ENCODE peak calls at places on chromosomes 11 and 22, in eight cellular contexts. One of them, this sample, is unnamed.

GRCh38 chr22:31654408-31654807 is 7.6 kb downstream of the PISD start:
- DNase-seq in NCI-H748 treated with DMSO at 0.1 percent for 48 hours: no peak
- DNase-seq in NCI-H2029 treated with DMSO at 0.1 percent for 48 hours: no peak
- DNase-seq in HT1080: no peak
- DNase-seq in HEK293T: no peak
- DNase-seq in iris pigment epithelial cell: no peak
- DNase-seq in omental fat pad: no peak
- DNase-seq in NCI-H2081 treated with DMSO at 0.1 percent for 48 hours: no peak
- DNase-seq in this sample: no peak

GRCh38 chr11:41175304-41175972 is 284.0 kb downstream of the LRRC4C start:
- DNase-seq in NCI-H748 treated with DMSO at 0.1 percent for 48 hours: no peak
- DNase-seq in NCI-H2029 treated with DMSO at 0.1 percent for 48 hours: no peak
- DNase-seq in HT1080: no peak
- DNase-seq in HEK293T: no peak
- DNase-seq in iris pigment epithelial cell: no peak
- DNase-seq in omental fat pad: no peak
- DNase-seq in NCI-H2081 treated with DMSO at 0.1 percent for 48 hours: no peak
- DNase-seq in this sample: no peak

GRCh38 chr11:41316726-41317125 is 142.7 kb downstream of the LRRC4C start:
- DNase-seq in NCI-H748 treated with DMSO at 0.1 percent for 48 hours: no peak
- DNase-seq in NCI-H2029 treated with DMSO at 0.1 percent for 48 hours: no peak
- DNase-seq in HT1080: peak; percentile 7
- DNase-seq in HEK293T: no peak
- DNase-seq in iris pigment epithelial cell: peak; percentile 25
- DNase-seq in omental fat pad: no peak
- DNase-seq in NCI-H2081 treated with DMSO at 0.1 percent for 48 hours: no peak
- DNase-seq in this sample: no peak

GRCh38 chr11:126544311-126545056 is 189.0 kb downstream of the ST3GAL4 start:
- DNase-seq in NCI-H748 treated with DMSO at 0.1 percent for 48 hours: no peak
- DNase-seq in NCI-H2029 treated with DMSO at 0.1 percent for 48 hours: no peak
- DNase-seq in HT1080: peak; percentile 34
- DNase-seq in HEK293T: no peak
- DNase-seq in iris pigment epithelial cell: peak; percentile 33
- DNase-seq in omental fat pad: no peak
- DNase-seq in NCI-H2081 treated with DMSO at 0.1 percent for 48 hours: peak; percentile 63
- DNase-seq in this sample: no peak

GRCh38 chr22:36454916-36455570 is 26.4 kb downstream of the TXN2 start:
- DNase-seq in NCI-H748 treated with DMSO at 0.1 percent for 48 hours: peak; percentile 82
- DNase-seq in NCI-H2029 treated with DMSO at 0.1 percent for 48 hours: peak; percentile 64
- DNase-seq in HT1080: no peak
- DNase-seq in HEK293T: peak; percentile 92
- DNase-seq in iris pigment epithelial cell: peak; percentile 87
- DNase-seq in omental fat pad: peak; percentile 69
- DNase-seq in NCI-H2081 treated with DMSO at 0.1 percent for 48 hours: peak; percentile 16
- DNase-seq in this sample: no peak

GRCh38 chr11:2518112-2518982 is 73.5 kb downstream of the KCNQ1 start:
- DNase-seq in NCI-H748 treated with DMSO at 0.1 percent for 48 hours: no peak
- DNase-seq in NCI-H2029 treated with DMSO at 0.1 percent for 48 hours: no peak
- DNase-seq in HT1080: no peak
- DNase-seq in HEK293T: no peak
- DNase-seq in iris pigment epithelial cell: no peak
- DNase-seq in omental fat pad: peak; percentile 9
- DNase-seq in NCI-H2081 treated with DMSO at 0.1 percent for 48 hours: no peak
- DNase-seq in this sample: no peak

GRCh38 chr11:33160147-33160546 is 1.1 kb downstream of the CSTF3 start:
- DNase-seq in NCI-H748 treated with DMSO at 0.1 percent for 48 hours: peak; percentile 32
- DNase-seq in NCI-H2029 treated with DMSO at 0.1 percent for 48 hours: peak; percentile 27
- DNase-seq in HT1080: peak; percentile 39
- DNase-seq in HEK293T: no peak
- DNase-seq in iris pigment epithelial cell: peak; percentile 65
- DNase-seq in omental fat pad: no peak
- DNase-seq in NCI-H2081 treated with DMSO at 0.1 percent for 48 hours: no peak
- DNase-seq in this sample: no peak

GRCh38 chr11:118872403-118872821 is 11.3 kb upstream of the CXCR5 start:
- DNase-seq in NCI-H748 treated with DMSO at 0.1 percent for 48 hours: no peak
- DNase-seq in NCI-H2029 treated with DMSO at 0.1 percent for 48 hours: no peak
- DNase-seq in HT1080: no peak
- DNase-seq in HEK293T: no peak
- DNase-seq in iris pigment epithelial cell: no peak
- DNase-seq in omental fat pad: no peak
- DNase-seq in NCI-H2081 treated with DMSO at 0.1 percent for 48 hours: no peak
- DNase-seq in this sample: no peak

GRCh38 chr22:45207981-45208664 is 32.6 kb downstream of the KIAA0930 start:
- DNase-seq in NCI-H748 treated with DMSO at 0.1 percent for 48 hours: no peak
- DNase-seq in NCI-H2029 treated with DMSO at 0.1 percent for 48 hours: no peak
- DNase-seq in HT1080: peak; percentile 36
- DNase-seq in HEK293T: no peak
- DNase-seq in iris pigment epithelial cell: peak; percentile 76
- DNase-seq in omental fat pad: no peak
- DNase-seq in NCI-H2081 treated with DMSO at 0.1 percent for 48 hours: no peak
- DNase-seq in this sample: peak; percentile 78